ENCODE peak calls at places on chromosomes 6 and 20, in four cellular contexts. W is GDM1, T is T-cell, U is GM03348. E is an unnamed sample.

GRCh38 chr20:4162766-4163165 is 147.4 kb upstream of the RNF24 start:
- DNase-seq in W (no peak), U (no peak), T (no peak), E (no peak)

GRCh38 chr6:6315660-6316059 is 4.8 kb downstream of the F13A1 start:
- DNase-seq in W (peak), U (peak), T (peak), E (peak)

GRCh38 chr6:96990989-96991388 is 66.5 kb downstream of the KLHL32 start:
- DNase-seq in T (no peak), U (no peak), W (no peak), E (no peak)

GRCh38 chr20:25076201-25076600 is 5.7 kb downstream of the VSX1 start:
- DNase-seq in W (no peak), U (no peak), T (no peak), E (no peak)

GRCh38 chr20:11271319-11271718 is 597.5 kb upstream of the JAG1 start:
- DNase-seq in T (no peak), U (no peak), W (no peak), E (no peak)

GRCh38 chr20:33465536-33466302 is 22.2 kb upstream of the SNTA1 start:
- DNase-seq in U (no peak), W (no peak), T (no peak), E (no peak)

GRCh38 chr6:124947821-124948451 is 14.3 kb upstream of the RNF217 start:
- DNase-seq in U (peak), T (no peak), W (no peak), E (peak)

GRCh38 chr6:105482227-105482839 is 79.5 kb upstream of the PREP start:
- DNase-seq in W (no peak), T (no peak), U (peak), E (no peak)

GRCh38 chr6:227074-227782 is 65.1 kb upstream of the DUSP22 start:
- DNase-seq in W (no peak), U (peak), T (no peak), E (peak)

GRCh38 chr20:1150968-1151367 is 32.6 kb downstream of the PSMF1 start:
- DNase-seq in W (no peak), U (no peak), T (no peak), E (no peak)

GRCh38 chr6:41100871-41101287 is 28.1 kb downstream of the NFYA start:
- DNase-seq in U (no peak), W (no peak), T (peak), E (no peak)

GRCh38 chr6:9516207-9516606 is 898.7 kb downstream of the TFAP2A start:
- DNase-seq in W (no peak), T (no peak), U (peak), E (peak)

GRCh38 chr6:122207061-122207460 is 192.4 kb upstream of the HSF2 start:
- DNase-seq in W (no peak), U (no peak), T (no peak), E (no peak)

GRCh38 chr6:52390361-52390727 is 28.4 kb downstream of the PAQR8 start:
- DNase-seq in T (peak), U (peak), W (peak), E (peak)

GRCh38 chr6:11798538-11798937 is 19.9 kb upstream of the ADTRP start:
- DNase-seq in T (no peak), U (no peak), W (no peak), E (peak)

GRCh38 chr20:36794116-36794474 is 20.5 kb upstream of the DSN1 start:
- DNase-seq in U (no peak), W (no peak), T (no peak), E (no peak)

GRCh38 chr6:140393665-140394064 is 1019.2 kb upstream of the CITED2 start:
- DNase-seq in U (no peak), T (no peak), W (no peak), E (peak)

GRCh38 chr6:165940366-165940765 is 227.3 kb downstream of the TBXT start:
- DNase-seq in W (no peak), U (no peak), T (no peak), E (no peak)

GRCh38 chr6:42120895-42121865 is 21.2 kb downstream of the C6orf132 start:
- DNase-seq in W (no peak), T (no peak), U (no peak), E (peak)

GRCh38 chr6:169168302-169168630 is 85.4 kb downstream of the THBS2 start:
- DNase-seq in W (no peak), T (no peak), U (no peak), E (no peak)

GRCh38 chr6:45445749-45446454 is 68.2 kb upstream of the SUPT3H start:
- DNase-seq in W (peak), U (peak), T (no peak), E (peak)